ENCODE peak calls at places on chromosomes 13 and 19, in four cellular contexts. A is fibroblast of lung, W is left ventricle myocardium inferior, M is left lung. D is an unnamed sample.

GRCh38 chr13:70098669-70099068 is 9.0 kb upstream of the ATXN8OS start:
- DNase-seq in M (no peak), W (no peak), A (peak; percentile 3), D (no peak)

GRCh38 chr19:32519023-32519422 is 62.0 kb upstream of the PDCD5 start:
- DNase-seq in M (no peak), W (no peak), A (no peak), D (no peak)

GRCh38 chr19:51107406-51108065 is 673 bp downstream of the CTU1 start:
- DNase-seq in A (peak; percentile 16), M (no peak), W (no peak), D (no peak)

GRCh38 chr19:5142725-5143097 is 173.8 kb downstream of the KDM4B start:
- DNase-seq in A (no peak), W (peak; percentile 3), M (peak; percentile 35), D (no peak)

GRCh38 chr13:75482070-75482819 is at the start of gene TBC1D4:
- DNase-seq in A (peak; percentile 93), W (peak; percentile 84), M (peak; percentile 93), D (peak; percentile 92)

GRCh38 chr13:77377016-77377415 is 50.1 kb upstream of the MYCBP2 start:
- DNase-seq in W (no peak), M (no peak), A (no peak), D (no peak)

GRCh38 chr19:1956868-1957492 is 16.0 kb downstream of the CSNK1G2 start:
- DNase-seq in M (peak; percentile 72), W (peak; percentile 42), A (no peak), D (no peak)

GRCh38 chr13:108834193-108834592 is 204.8 kb downstream of the MYO16 start:
- DNase-seq in M (no peak), W (no peak), A (no peak), D (no peak)

GRCh38 chr13:40580566-40581276 is 85.7 kb downstream of the FOXO1 start:
- DNase-seq in W (no peak), M (no peak), A (no peak), D (no peak)

GRCh38 chr13:31908696-31909386 is 122.7 kb upstream of the FRY start:
- DNase-seq in W (no peak), A (no peak), M (no peak), D (no peak)

GRCh38 chr13:99314640-99315176 is 7.5 kb upstream of the GPR183 start:
- DNase-seq in M (no peak), W (no peak), A (no peak), D (no peak)

GRCh38 chr13:64758520-64758919 is 2471.6 kb downstream of the PCDH9 start:
- DNase-seq in A (no peak), W (no peak), M (no peak), D (no peak)

GRCh38 chr19:45508931-45509691 is 1.8 kb downstream of the VASP start:
- DNase-seq in A (peak; percentile 65), M (peak; percentile 94), W (peak; percentile 83), D (peak; percentile 53)

GRCh38 chr19:54160182-54160811 is 776 bp upstream of the LENG1 start:
- DNase-seq in W (no peak), A (no peak), M (no peak), D (no peak)

GRCh38 chr13:73849292-73849691 is 284.9 kb downstream of the KLF12 start:
- DNase-seq in M (no peak), A (peak; percentile 57), W (no peak), D (no peak)

GRCh38 chr19:2766594-2767372 is 16.3 kb downstream of the SGTA start:
- DNase-seq in M (no peak), A (no peak), W (no peak), D (no peak)

GRCh38 chr19:1837625-1838105 is 10.6 kb downstream of the REXO1 start:
- DNase-seq in A (no peak), W (peak; percentile 35), M (no peak), D (no peak)

GRCh38 chr19:2575734-2576481 is 100.0 kb downstream of the GADD45B start:
- DNase-seq in W (peak; percentile 90), A (peak; percentile 91), M (no peak), D (peak; percentile 94)

GRCh38 chr19:35518313-35518712 is 4.9 kb upstream of the DMKN start:
- DNase-seq in W (no peak), M (no peak), A (peak; percentile 92), D (no peak)

GRCh38 chr13:40269086-40269485 is 397.4 kb downstream of the FOXO1 start:
- DNase-seq in A (peak; percentile 12), M (no peak), W (peak; percentile 36), D (no peak)

GRCh38 chr13:25306671-25307464 is 5.4 kb downstream of the NUP58 start:
- DNase-seq in A (no peak), W (no peak), M (no peak), D (no peak)

GRCh38 chr19:14119644-14120496 is 2.3 kb upstream of the PRKACA start:
- DNase-seq in A (no peak), W (no peak), M (peak; percentile 28), D (no peak)

GRCh38 chr19:10206226-10206873 is 11.6 kb upstream of the DNMT1 start:
- DNase-seq in W (no peak), A (peak; percentile 47), M (peak; percentile 80), D (no peak)

GRCh38 chr19:51366999-51367564 is 894 bp upstream of the ETFB start:
- DNase-seq in A (no peak), M (peak; percentile 90), W (peak; percentile 41), D (no peak)

GRCh38 chr13:79658333-79658975 is 177.5 kb downstream of the NDFIP2 start:
- DNase-seq in W (no peak), M (no peak), A (no peak), D (no peak)

GRCh38 chr13:97235549-97236206 is 13.5 kb downstream of the MBNL2 start:
- DNase-seq in A (no peak), W (no peak), M (no peak), D (no peak)

GRCh38 chr19:46180701-46181385 is 32.8 kb downstream of the IGFL2 start:
- DNase-seq in W (no peak), M (no peak), A (peak; percentile 27), D (no peak)

GRCh38 chr13:32016119-32016518 is 15.5 kb upstream of the FRY start:
- DNase-seq in M (no peak), W (no peak), A (no peak), D (no peak)

DNA sequence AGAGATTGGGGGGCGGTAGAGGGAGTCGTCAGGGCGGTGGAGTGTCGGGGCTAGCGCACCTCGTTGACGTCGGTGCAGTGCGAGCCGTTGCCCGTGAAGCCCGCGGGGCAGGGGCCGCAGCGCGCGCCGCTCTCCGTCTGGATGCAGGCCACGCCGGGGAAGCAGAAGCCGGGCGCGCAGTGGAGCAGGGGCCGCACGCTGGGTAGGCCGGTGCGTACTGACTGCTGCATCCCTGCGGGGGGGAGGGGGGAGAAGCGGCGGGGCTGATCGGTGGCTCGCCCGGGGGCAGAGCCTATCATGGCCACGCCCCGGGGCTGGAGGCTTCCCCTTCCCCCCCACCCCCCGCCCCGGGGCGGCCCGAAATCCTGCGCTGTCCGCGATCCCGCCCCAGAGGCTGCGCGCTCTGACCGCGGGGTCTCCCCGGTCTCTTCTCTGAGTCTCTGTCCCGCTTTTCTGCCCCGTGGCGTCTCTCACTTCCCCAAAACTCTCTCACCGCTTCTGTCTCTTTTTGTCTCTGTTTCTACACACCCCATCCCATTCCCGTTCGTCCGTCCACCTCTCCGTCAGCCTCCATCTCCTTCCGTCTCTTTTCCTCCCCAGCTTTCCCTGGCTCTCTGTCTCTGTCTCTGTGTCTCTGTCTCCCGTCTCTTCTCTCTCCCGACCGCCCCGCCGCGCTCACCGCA is 1.1 kb downstream of the COMP start:
- DNase-seq in A (no peak), M (peak; percentile 74), W (no peak), D (no peak)
- H3K27me3 ChIP-seq in A (peaks cover 54% of the 10 kb centered on the region), M (peaks cover 100% of the 10 kb centered on the region), W (peaks cover 100% of the 10 kb centered on the region), D (peaks cover 43% of the 10 kb centered on the region)

DNA sequence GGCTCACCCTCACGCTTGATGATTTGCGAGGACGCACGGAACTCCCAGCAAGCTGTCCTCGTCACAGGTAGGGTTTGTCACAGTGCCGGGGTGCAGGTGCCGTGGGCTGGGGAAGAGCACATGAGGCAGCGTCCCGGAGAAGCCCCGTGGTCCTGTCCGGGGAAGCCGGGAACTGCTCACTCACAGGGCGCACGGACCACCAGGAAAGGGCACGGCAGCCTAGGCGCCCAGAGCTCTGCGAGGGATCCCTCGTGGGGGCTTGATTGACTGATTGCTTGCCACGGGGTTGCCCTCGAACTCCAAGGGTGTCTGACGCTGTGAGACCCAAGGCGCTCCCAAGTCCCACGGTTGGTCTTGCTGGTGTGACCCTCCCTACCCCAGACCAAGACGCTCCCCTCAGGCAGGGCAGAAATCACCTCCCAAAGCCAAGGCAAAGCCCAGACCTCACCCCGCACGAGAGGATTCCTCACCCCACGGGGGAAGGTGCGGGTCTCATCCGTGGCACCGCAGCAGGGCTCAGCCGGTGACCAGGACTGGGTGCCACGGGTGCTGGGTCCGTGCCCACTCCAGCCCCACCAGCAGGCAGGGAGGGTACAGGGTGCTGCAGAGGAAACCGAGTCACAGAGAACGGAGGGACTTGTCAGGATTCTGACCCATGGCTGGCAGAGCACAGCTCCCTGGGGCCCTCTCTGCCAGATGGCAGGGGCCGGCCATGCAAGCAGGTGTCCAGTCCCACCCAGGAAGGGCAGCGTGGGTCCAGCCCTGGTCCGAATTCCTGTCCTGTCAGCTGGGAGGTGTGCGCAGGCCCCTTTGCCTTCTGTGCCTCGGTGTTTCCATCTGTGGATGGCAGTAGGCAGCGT is 7.7 kb downstream of the C2CD4C start:
- DNase-seq in W (no peak), A (no peak), M (peak; percentile 72), D (peak; percentile 50)
- H3K27me3 ChIP-seq in W (peaks cover 69% of the 10 kb centered on the region), A (no peaks in the 10 kb centered on the region), M (peaks cover 46% of the 10 kb centered on the region), D (no peaks in the 10 kb centered on the region)

GRCh38 chr19:7915250-7916136 is 863 bp downstream of the TGFBR3L start:
- DNase-seq in A (no peak), W (no peak), M (no peak), D (no peak)

GRCh38 chr19:7913652-7914051 is 978 bp upstream of the TGFBR3L start:
- DNase-seq in M (no peak), W (no peak), A (no peak), D (no peak)

GRCh38 chr19:7914099-7914498 is 531 bp upstream of the TGFBR3L start:
- DNase-seq in W (no peak), A (no peak), M (no peak), D (no peak)

GRCh38 chr19:7912697-7913564 is 1.7 kb upstream of the TGFBR3L start:
- DNase-seq in M (peak; percentile 71), A (no peak), W (no peak), D (no peak)

DNA sequence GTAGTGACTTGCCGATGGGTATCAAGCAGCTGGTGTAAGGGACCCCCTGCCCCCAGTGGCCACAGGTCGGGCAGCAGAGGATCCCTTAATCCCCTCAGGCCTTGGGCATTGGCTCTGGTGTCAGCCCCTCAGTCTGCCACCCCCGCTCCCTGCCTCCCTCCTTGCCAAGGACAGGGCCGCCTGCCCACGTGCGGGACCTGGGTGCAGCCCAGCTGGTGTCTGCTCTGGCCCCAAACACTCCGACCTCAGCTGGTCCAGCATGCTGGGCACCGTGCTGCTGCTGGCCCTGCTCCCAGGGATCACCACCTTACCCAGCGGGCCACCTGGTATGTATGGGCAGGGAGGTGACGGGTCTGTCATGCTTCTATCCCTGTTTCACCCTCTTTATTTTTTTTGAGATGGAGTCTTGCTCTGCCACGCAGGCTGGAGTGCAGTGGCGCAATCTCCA is at the start of gene TGFBR3L:
- DNase-seq in W (no peak), M (no peak), A (no peak), D (no peak)
- H3K27me3 ChIP-seq in W (peaks cover 55% of the 10 kb centered on the region), M (peaks cover 61% of the 10 kb centered on the region), A (peaks cover 8% of the 10 kb centered on the region), D (peaks cover 13% of the 10 kb centered on the region)

DNA sequence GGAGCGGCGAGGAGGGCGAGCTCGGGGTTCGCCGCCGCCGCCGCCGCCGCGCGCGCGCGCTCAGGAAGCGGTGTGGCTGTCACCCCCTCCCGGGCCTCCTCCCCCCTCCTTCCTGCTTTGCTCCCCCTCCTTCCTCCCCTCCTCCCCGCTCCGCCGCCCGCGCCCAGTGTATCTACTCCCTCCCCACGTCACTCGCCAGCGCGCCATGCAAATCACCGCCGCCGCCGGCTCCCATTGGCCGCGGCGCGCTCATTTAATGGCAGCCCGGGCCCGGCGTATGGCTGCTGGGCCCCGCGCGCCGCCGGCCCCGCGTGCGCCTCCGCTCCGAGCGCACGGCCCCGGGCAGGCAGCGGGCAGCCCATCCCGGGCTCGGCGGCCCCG is 335 bp upstream of the SOX1 start:
- DNase-seq in W (peak; percentile 52), M (peak; percentile 77), A (peak; percentile 38), D (no peak)
- H3K27me3 ChIP-seq in W (peaks cover 95% of the 10 kb centered on the region), M (peaks cover 99% of the 10 kb centered on the region), A (peaks cover 39% of the 10 kb centered on the region), D (peaks cover 1% of the 10 kb centered on the region)

GRCh38 chr13:53285896-53286430 is 257.4 kb downstream of the OLFM4 start:
- DNase-seq in W (no peak), M (no peak), A (no peak), D (no peak)
- H3K27me3 ChIP-seq in W (no peaks in the 10 kb centered on the region), M (no peaks in the 10 kb centered on the region), A (no peaks in the 10 kb centered on the region), D (no peaks in the 10 kb centered on the region)